ENCODE peak calls at places on chromosomes 7 and 10, in nine cellular contexts. K, C, U, O, F, J, D, Z and P are unnamed samples.

GRCh38 chr10:25206693-25207414 is 32.1 kb downstream of the GPR158 start:
- DNase-seq in K (no peak), C (no peak), U (no peak), O (no peak), F (no peak), J (no peak), D (no peak), Z (no peak), P (no peak)

GRCh38 chr10:93180402-93181040 is 106.8 kb downstream of the CYP26A1 start:
- DNase-seq in K (no peak), C (no peak), U (no peak), O (no peak), F (no peak), J (no peak), D (no peak), Z (peak), P (peak)

GRCh38 chr10:80968903-80969302 is 431.2 kb downstream of the SH2D4B start:
- DNase-seq in K (no peak), C (no peak), U (no peak), O (no peak), F (no peak), J (no peak), D (no peak), Z (no peak), P (no peak)

GRCh38 chr10:78451592-78451991 is 417.9 kb downstream of the RPS24 start:
- DNase-seq in K (no peak), C (no peak), U (peak), O (no peak), F (no peak), J (no peak), D (peak), Z (no peak), P (no peak)

GRCh38 chr10:75658496-75658895 is 227.1 kb downstream of the LRMDA start:
- DNase-seq in K (no peak), C (no peak), U (no peak), O (no peak), F (no peak), J (no peak), D (no peak), Z (no peak), P (no peak)

GRCh38 chr7:36054642-36055041 is 98.4 kb upstream of the EEPD1 start:
- DNase-seq in K (no peak), C (no peak), U (peak), O (no peak), F (no peak), J (no peak), D (no peak), Z (no peak), P (no peak)

GRCh38 chr7:124765401-124766352 is at the start of gene GPR37:
- DNase-seq in K (peak), C (peak), U (peak), O (peak), F (peak), J (peak), D (peak), Z (peak), P (no peak)

GRCh38 chr10:49383853-49384252 is 12.0 kb downstream of the DRGX start:
- DNase-seq in K (no peak), C (no peak), U (no peak), O (no peak), F (no peak), J (no peak), D (no peak), Z (no peak), P (no peak)

GRCh38 chr10:99438890-99439289 is 8.5 kb upstream of the GOT1 start:
- DNase-seq in K (no peak), C (no peak), U (no peak), O (no peak), F (no peak), J (no peak), D (no peak), Z (no peak), P (no peak)

GRCh38 chr7:140435252-140435895 is 31.5 kb downstream of the RAB19 start:
- DNase-seq in K (no peak), C (no peak), U (no peak), O (peak), F (no peak), J (no peak), D (no peak), Z (peak), P (no peak)

GRCh38 chr10:73043319-73043718 is 53.3 kb downstream of the P4HA1 start:
- DNase-seq in K (no peak), C (no peak), U (no peak), O (no peak), F (no peak), J (no peak), D (no peak), Z (no peak), P (no peak)

GRCh38 chr10:89879121-89879520 is 177.7 kb downstream of the KIF20B start:
- DNase-seq in K (no peak), C (no peak), U (no peak), O (no peak), F (no peak), J (no peak), D (no peak), Z (no peak), P (no peak)

GRCh38 chr10:121069061-121069850 is 218.1 kb downstream of the WDR11 start:
- DNase-seq in K (no peak), C (no peak), U (peak), O (no peak), F (no peak), J (no peak), D (no peak), Z (no peak), P (no peak)

GRCh38 chr10:79127151-79127961 is 58.6 kb downstream of the ZMIZ1 start:
- DNase-seq in K (peak), C (peak), U (peak), O (peak), F (peak), J (no peak), D (peak), Z (peak), P (peak)

GRCh38 chr10:66180651-66181318 is 745.1 kb upstream of the LRRTM3 start:
- DNase-seq in K (peak), C (no peak), U (peak), O (no peak), F (no peak), J (peak), D (no peak), Z (peak), P (no peak)

GRCh38 chr10:93026072-93026471 is 34.5 kb upstream of the CYP26C1 start:
- DNase-seq in K (no peak), C (no peak), U (peak), O (no peak), F (no peak), J (no peak), D (no peak), Z (no peak), P (no peak)

GRCh38 chr7:1659696-1660095 is 10.4 kb upstream of the ELFN1 start:
- DNase-seq in K (no peak), C (no peak), U (peak), O (peak), F (no peak), J (no peak), D (no peak), Z (no peak), P (no peak)

GRCh38 chr10:53957401-53957800 is 843.6 kb downstream of the PCDH15 start:
- DNase-seq in K (no peak), C (no peak), U (no peak), O (no peak), F (no peak), J (no peak), D (no peak), Z (peak), P (no peak)

GRCh38 chr10:36669615-36670325 is 455.6 kb upstream of the ANKRD30A start:
- DNase-seq in K (no peak), C (no peak), U (no peak), O (no peak), F (no peak), J (no peak), D (no peak), Z (no peak), P (no peak)

GRCh38 chr7:759569-759968 is 32.5 kb upstream of the PRKAR1B start:
- DNase-seq in K (no peak), C (peak), U (no peak), O (no peak), F (no peak), J (no peak), D (no peak), Z (no peak), P (no peak)

GRCh38 chr10:58894929-58895328 is 281.5 kb upstream of the PHYHIPL start:
- DNase-seq in K (no peak), C (no peak), U (no peak), O (no peak), F (no peak), J (no peak), D (no peak), Z (no peak), P (peak)

GRCh38 chr10:90885176-90885575 is 13.4 kb downstream of the RPP30 start:
- DNase-seq in K (no peak), C (no peak), U (peak), O (no peak), F (no peak), J (peak), D (no peak), Z (peak), P (no peak)
- H3K27ac ChIP-seq in K (peak), C (no peak), U (peak), O (no peak), F (no peak), J (no peak), D (no peak), Z (no peak), P (no peak)

DNA sequence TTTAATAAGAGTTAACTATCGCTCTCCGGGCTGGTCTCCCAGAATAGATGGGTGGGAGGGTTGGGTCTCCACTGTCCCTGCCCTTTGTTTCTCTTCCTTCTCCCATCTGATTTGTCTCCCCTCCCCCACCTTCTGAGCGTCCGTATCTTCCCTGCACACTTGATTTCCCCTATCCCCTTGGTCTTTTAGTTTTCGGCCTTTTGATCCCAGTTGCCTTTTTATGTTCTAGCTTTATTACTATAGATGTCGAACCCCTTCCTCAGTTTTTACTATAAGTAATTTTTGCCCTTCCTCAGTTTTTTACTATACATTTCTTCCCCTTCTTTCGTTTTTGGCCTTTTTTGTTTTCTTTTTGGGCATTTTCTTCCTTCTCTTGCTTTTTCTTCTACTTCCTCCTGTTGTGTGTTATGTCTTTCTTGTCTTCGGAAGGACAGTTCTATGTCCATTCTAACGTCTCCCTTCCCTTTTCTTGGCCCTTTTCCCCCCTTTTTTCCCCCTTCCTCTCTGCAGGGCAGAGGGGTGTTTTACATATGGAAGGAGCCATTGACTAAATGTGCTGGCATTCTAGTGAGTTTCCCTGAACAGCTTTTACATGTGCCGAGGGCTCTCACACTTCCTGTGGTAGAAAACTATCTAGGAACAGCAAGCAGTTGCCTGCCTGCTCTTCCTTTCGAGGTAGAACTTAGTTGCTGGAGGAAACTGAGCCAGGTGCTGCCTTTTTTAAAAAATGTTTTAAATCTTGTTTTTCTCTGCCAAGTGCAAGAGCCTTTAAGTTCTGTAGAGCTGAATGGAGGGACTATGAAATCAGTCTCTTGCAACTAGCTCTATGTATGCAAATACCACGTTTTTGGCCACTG is 2.8 kb downstream of the TET1 start:
- DNase-seq in K (no peak), C (no peak), U (no peak), O (peak), F (no peak), J (no peak), D (peak), Z (peak), P (no peak)
- H3K4me3 ChIP-seq in K (no peak), C (peak), U (no peak), O (peak), F (peak), J (peak), D (peak), Z (peak), P (peak)

GRCh38 chr10:4006848-4007247 is 221.8 kb upstream of the KLF6 start:
- DNase-seq in K (no peak), C (no peak), U (no peak), O (no peak), F (no peak), J (no peak), D (no peak), Z (peak), P (no peak)
- H3K27ac ChIP-seq in K (no peak), C (no peak), U (no peak), O (no peak), F (no peak), J (no peak), D (no peak), Z (no peak), P (no peak)

GRCh38 chr10:64682043-64682442 is 1160.8 kb downstream of the REEP3 start:
- DNase-seq in K (peak), C (no peak), U (peak), O (peak), F (no peak), J (no peak), D (no peak), Z (peak), P (no peak)
- H3K4me3 ChIP-seq in K (no peak), C (no peak), U (no peak), O (no peak), F (no peak), J (no peak), D (no peak), Z (no peak), P (no peak)

GRCh38 chr10:6272126-6272525 is 69.4 kb downstream of the PFKFB3 start:
- DNase-seq in K (no peak), C (no peak), U (no peak), O (no peak), F (no peak), J (no peak), D (no peak), Z (no peak), P (no peak)

GRCh38 chr10:6271663-6272062 is 68.9 kb downstream of the PFKFB3 start:
- DNase-seq in K (no peak), C (no peak), U (no peak), O (no peak), F (no peak), J (no peak), D (no peak), Z (no peak), P (no peak)

GRCh38 chr10:6267941-6268340 is 65.2 kb downstream of the PFKFB3 start:
- DNase-seq in K (no peak), C (peak), U (no peak), O (peak), F (peak), J (no peak), D (no peak), Z (no peak), P (no peak)

GRCh38 chr10:6270951-6271350 is 68.2 kb downstream of the PFKFB3 start:
- DNase-seq in K (no peak), C (no peak), U (no peak), O (no peak), F (no peak), J (no peak), D (no peak), Z (no peak), P (no peak)

DNA sequence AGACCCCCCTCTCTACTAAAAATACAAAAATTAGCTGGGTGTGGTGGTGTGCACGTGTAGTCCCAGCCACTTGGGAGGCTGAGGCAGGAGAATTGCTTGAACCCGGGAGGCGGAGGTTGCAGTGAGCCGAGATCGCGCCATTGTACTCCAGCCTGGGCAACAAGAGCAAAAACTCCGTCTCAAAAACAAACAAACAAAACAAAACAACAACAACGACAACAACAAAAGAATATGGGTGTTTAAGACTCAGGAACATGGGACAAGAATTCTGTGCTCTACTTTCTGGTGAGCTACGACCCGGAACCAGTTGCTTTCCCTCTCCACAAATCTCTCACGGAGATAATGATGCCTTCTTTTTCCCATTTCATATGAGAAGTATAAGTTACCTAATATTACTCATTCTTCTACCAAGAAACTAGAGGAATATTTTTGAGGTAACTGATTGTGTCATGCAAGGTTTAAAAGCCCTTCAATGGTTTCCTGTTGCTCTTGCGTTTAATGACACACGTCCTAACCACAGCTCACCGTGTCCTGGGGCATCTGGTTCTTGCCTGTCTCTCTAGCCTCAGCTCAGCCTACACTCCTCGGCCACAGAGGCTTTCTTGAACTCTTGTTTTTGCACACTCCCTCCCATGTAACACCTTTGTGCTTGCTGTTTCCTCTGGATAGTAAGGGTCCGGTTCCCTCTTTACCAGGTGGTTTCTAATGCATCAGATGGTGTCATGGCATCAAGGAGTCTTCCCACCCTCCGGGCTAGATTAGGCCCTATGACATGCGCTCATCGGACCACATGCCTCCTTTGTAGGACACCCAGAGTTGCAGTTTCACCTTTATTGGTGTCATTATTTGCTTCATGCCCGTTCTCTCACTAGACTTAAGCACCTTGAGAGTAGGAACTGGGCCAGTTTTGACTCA is 67.5 kb downstream of the PFKFB3 start:
- DNase-seq in K (no peak), C (peak), U (no peak), O (no peak), F (peak), J (no peak), D (no peak), Z (no peak), P (no peak)
- H3K27ac ChIP-seq in K (no peak), C (peak), U (no peak), O (no peak), F (peak), J (no peak), D (no peak), Z (no peak), P (no peak)

GRCh38 chr10:97331304-97331703 is 3.2 kb downstream of the FRAT2 start:
- DNase-seq in K (no peak), C (no peak), U (no peak), O (no peak), F (no peak), J (no peak), D (no peak), Z (no peak), P (no peak)
- H3K4me3 ChIP-seq in K (no peak), C (peak), U (no peak), O (peak), F (peak), J (no peak), D (no peak), Z (no peak), P (peak)

GRCh38 chr10:129787557-129787956 is 176.5 kb downstream of the EBF3 start:
- DNase-seq in K (no peak), C (no peak), U (no peak), O (no peak), F (no peak), J (no peak), D (no peak), Z (no peak), P (no peak)

GRCh38 chr10:129786216-129786615 is 177.9 kb downstream of the EBF3 start:
- DNase-seq in K (no peak), C (no peak), U (no peak), O (peak), F (no peak), J (no peak), D (no peak), Z (no peak), P (no peak)

GRCh38 chr10:129784286-129784685 is 179.8 kb downstream of the EBF3 start:
- DNase-seq in K (no peak), C (peak), U (no peak), O (no peak), F (no peak), J (no peak), D (no peak), Z (no peak), P (no peak)

GRCh38 chr10:129785536-129785981 is 178.5 kb downstream of the EBF3 start:
- DNase-seq in K (no peak), C (no peak), U (no peak), O (peak), F (no peak), J (no peak), D (no peak), Z (no peak), P (no peak)

GRCh38 chr10:129784891-129785290 is 179.2 kb downstream of the EBF3 start:
- DNase-seq in K (no peak), C (peak), U (no peak), O (peak), F (no peak), J (no peak), D (no peak), Z (no peak), P (no peak)
- H3K27ac ChIP-seq in K (no peak), C (no peak), U (no peak), O (no peak), F (no peak), J (no peak), D (no peak), Z (no peak), P (no peak)

DNA sequence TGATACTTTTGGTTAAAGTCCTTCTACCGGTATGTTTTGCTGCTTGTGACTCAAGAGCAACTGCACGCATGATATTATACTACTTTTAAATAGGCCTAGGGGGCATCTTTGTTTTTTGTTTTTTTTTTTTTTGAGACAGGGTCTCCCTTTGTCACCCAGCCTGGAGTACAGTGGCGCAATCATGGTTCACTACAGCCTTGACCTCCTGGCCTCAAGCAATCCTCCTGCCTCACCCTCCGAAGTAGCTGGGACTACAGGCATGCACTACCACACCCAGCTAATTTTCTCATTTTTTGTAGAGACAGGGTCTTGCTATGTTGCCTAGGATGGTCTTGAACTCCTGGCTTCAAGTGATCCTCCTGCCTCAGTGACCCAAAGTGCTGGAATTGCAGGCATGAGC is 80.2 kb downstream of the ZMYND11 start:
- DNase-seq in K (no peak), C (no peak), U (no peak), O (no peak), F (no peak), J (no peak), D (no peak), Z (no peak), P (no peak)
- H3K4me3 ChIP-seq in K (no peak), C (no peak), U (no peak), O (no peak), F (no peak), J (no peak), D (no peak), Z (no peak), P (no peak)

GRCh38 chr7:48427671-48428070 is 256.4 kb downstream of the ABCA13 start:
- DNase-seq in K (no peak), C (no peak), U (peak), O (no peak), F (no peak), J (no peak), D (no peak), Z (no peak), P (no peak)

GRCh38 chr7:48426966-48427555 is 255.8 kb downstream of the ABCA13 start:
- DNase-seq in K (peak), C (no peak), U (peak), O (no peak), F (no peak), J (no peak), D (no peak), Z (no peak), P (no peak)

GRCh38 chr7:48426331-48426965 is 255.2 kb downstream of the ABCA13 start:
- DNase-seq in K (no peak), C (no peak), U (no peak), O (no peak), F (no peak), J (no peak), D (no peak), Z (no peak), P (no peak)

GRCh38 chr7:48429117-48429516 is 257.9 kb downstream of the ABCA13 start:
- DNase-seq in K (no peak), C (no peak), U (no peak), O (no peak), F (no peak), J (no peak), D (no peak), Z (no peak), P (no peak)

GRCh38 chr7:48428091-48428710 is 256.9 kb downstream of the ABCA13 start:
- DNase-seq in K (no peak), C (no peak), U (peak), O (no peak), F (no peak), J (no peak), D (no peak), Z (no peak), P (no peak)
- H3K27ac ChIP-seq in K (no peak), C (no peak), U (peak), O (no peak), F (no peak), J (no peak), D (no peak), Z (no peak), P (no peak)